ENCODE peak calls at places on chromosomes 16 and 17, in seven cellular contexts. L is activated naive CD8-positive, alpha-beta T cell treated with anti-CD3 and anti-CD28 coated beads, Interleukin-2, amount 50 U/mL, for 16 hours; U is GM04504; A is NCI-H460; Y is cardiac muscle cell; G is endodermal cell; W is T-helper 2 cell. B is an unnamed sample.

GRCh38 chr16:57240872-57241271 is 4.2 kb upstream of the ARL2BP start:
- DNase-seq in L (no peak), U (no peak), A (no peak), Y (no peak), G (no peak), W (no peak), B (no peak)

GRCh38 chr17:75315541-75316243 is 26.5 kb upstream of the SLC25A19 start:
- DNase-seq in L (no peak), U (no peak), A (no peak), Y (no peak), G (no peak), W (no peak), B (no peak)

GRCh38 chr17:27521281-27522027 is 65.2 kb downstream of the KSR1 start:
- DNase-seq in L (no peak), U (no peak), A (no peak), Y (no peak), G (no peak), W (no peak), B (no peak)

GRCh38 chr16:24977673-24978065 is 37.5 kb downstream of the ARHGAP17 start:
- DNase-seq in L (no peak), U (peak), A (no peak), Y (no peak), G (no peak), W (no peak), B (no peak)

GRCh38 chr17:81576621-81577277 is 24.6 kb upstream of the FAAP100 start:
- DNase-seq in L (no peak), U (no peak), A (peak), Y (no peak), G (no peak), W (no peak), B (no peak)

GRCh38 chr17:2853722-2854580 is 57.7 kb downstream of the RAP1GAP2 start:
- DNase-seq in L (no peak), U (no peak), A (no peak), Y (peak), G (peak), W (no peak), B (peak)

GRCh38 chr17:44086364-44087311 is 16.1 kb downstream of the G6PC3 start:
- DNase-seq in L (peak), U (peak), A (peak), Y (no peak), G (peak), W (peak), B (peak)

GRCh38 chr16:31700530-31701388 is 172.8 kb upstream of the ZNF267 start:
- DNase-seq in L (peak), U (no peak), A (peak), Y (peak), G (peak), W (peak), B (peak)

GRCh38 chr16:66481081-66481942 is 54.2 kb downstream of the BEAN1 start:
- DNase-seq in L (no peak), U (no peak), A (no peak), Y (no peak), G (no peak), W (no peak), B (peak)

GRCh38 chr17:70138309-70138865 is 30.9 kb upstream of the KCNJ2 start:
- DNase-seq in L (no peak), U (no peak), A (no peak), Y (no peak), G (no peak), W (no peak), B (no peak)

GRCh38 chr17:15944720-15945492 is at the start of gene ADORA2B:
- DNase-seq in L (no peak), U (no peak), A (peak), Y (peak), G (peak), W (peak), B (peak)

GRCh38 chr17:1491406-1492248 is 859 bp downstream of the MYO1C start:
- DNase-seq in L (no peak), U (no peak), A (peak), Y (peak), G (peak), W (no peak), B (peak)

GRCh38 chr17:56593741-56594527 is 435 bp downstream of the NOG start:
- DNase-seq in L (no peak), U (peak), A (peak), Y (peak), G (peak), W (no peak), B (peak)

GRCh38 chr16:5560084-5560483 is 462.5 kb upstream of the EEF2KMT start:
- DNase-seq in L (no peak), U (no peak), A (peak), Y (no peak), G (no peak), W (no peak), B (no peak)

GRCh38 chr16:29784157-29784556 is 6.1 kb downstream of the ZG16 start:
- DNase-seq in L (no peak), U (no peak), A (no peak), Y (no peak), G (no peak), W (no peak), B (no peak)

GRCh38 chr17:46984892-46985291 is 5.8 kb upstream of the RPRML start:
- DNase-seq in L (no peak), U (no peak), A (no peak), Y (no peak), G (no peak), W (no peak), B (no peak)

GRCh38 chr17:15171433-15172047 is 93.6 kb downstream of the PMP22 start:
- DNase-seq in L (no peak), U (peak), A (peak), Y (peak), G (peak), W (no peak), B (no peak)

GRCh38 chr16:50266337-50267091 is at the start of gene ADCY7:
- DNase-seq in L (peak), U (peak), A (peak), Y (peak), G (peak), W (peak), B (peak)

GRCh38 chr17:77382356-77382911 is 241.7 kb downstream of the SEC14L1 start:
- DNase-seq in L (no peak), U (no peak), A (no peak), Y (no peak), G (peak), W (no peak), B (no peak)

GRCh38 chr16:48188449-48189102 is 32.8 kb upstream of the ABCC12 start:
- DNase-seq in L (no peak), U (no peak), A (no peak), Y (no peak), G (no peak), W (no peak), B (no peak)

GRCh38 chr16:85798901-85799496 is 345 bp downstream of the EMC8 start:
- DNase-seq in L (no peak), U (no peak), A (no peak), Y (no peak), G (peak), W (peak), B (no peak)

B was measured in ovary.